ENCODE peak calls at places on chromosomes 6 and 20, in seven cellular contexts. X, F, U, M, I, P and J are unnamed samples.

GRCh38 chr20:4999788-5000187 is 1.5 kb downstream of the SLC23A2 start:
- DNase-seq in X (no peak), F (no peak), U (no peak), M (no peak), I (no peak), P (no peak), J (peak)

GRCh38 chr20:33433465-33433864 is 10.1 kb downstream of the SNTA1 start:
- DNase-seq in X (no peak), F (no peak), U (no peak), M (no peak), I (no peak), P (no peak), J (no peak)

GRCh38 chr6:11412011-11412424 is 125.5 kb upstream of the TMEM170B start:
- DNase-seq in X (no peak), F (no peak), U (no peak), M (no peak), I (no peak), P (no peak), J (no peak)

GRCh38 chr20:63116412-63117106 is 99.4 kb downstream of the YTHDF1 start:
- DNase-seq in X (no peak), F (no peak), U (peak), M (no peak), I (no peak), P (peak), J (no peak)

GRCh38 chr6:105616521-105616920 is 213.6 kb upstream of the PREP start:
- DNase-seq in X (no peak), F (no peak), U (no peak), M (no peak), I (no peak), P (no peak), J (no peak)

GRCh38 chr6:136113736-136114173 is 136.4 kb downstream of the MTFR2 start:
- DNase-seq in X (no peak), F (no peak), U (no peak), M (peak), I (no peak), P (peak), J (peak)

GRCh38 chr6:54617730-54618129 is 228.8 kb upstream of the FAM83B start:
- DNase-seq in X (no peak), F (no peak), U (no peak), M (peak), I (no peak), P (no peak), J (no peak)

GRCh38 chr20:43771791-43772190 is 45.0 kb upstream of the GTSF1L start:
- DNase-seq in X (no peak), F (no peak), U (no peak), M (no peak), I (no peak), P (no peak), J (no peak)

GRCh38 chr6:80608881-80609280 is 502.4 kb downstream of the BCKDHB start:
- DNase-seq in X (no peak), F (no peak), U (no peak), M (no peak), I (no peak), P (no peak), J (no peak)

GRCh38 chr6:46505693-46506512 is 14.7 kb upstream of the RCAN2 start:
- DNase-seq in X (no peak), F (no peak), U (no peak), M (no peak), I (no peak), P (no peak), J (no peak)

GRCh38 chr20:26167499-26167898 is 470.8 kb upstream of the ZNF337 start:
- DNase-seq in X (no peak), F (no peak), U (no peak), M (no peak), I (no peak), P (no peak), J (no peak)

GRCh38 chr20:38338849-38339520 is 7.3 kb upstream of the LBP start:
- DNase-seq in X (peak), F (no peak), U (no peak), M (no peak), I (no peak), P (no peak), J (no peak)

GRCh38 chr20:52809003-52809402 is 163.2 kb upstream of the TSHZ2 start:
- DNase-seq in X (no peak), F (no peak), U (no peak), M (no peak), I (no peak), P (no peak), J (no peak)

GRCh38 chr6:35044145-35044745 is 96.9 kb downstream of the TCP11 start:
- DNase-seq in X (peak), F (no peak), U (no peak), M (no peak), I (no peak), P (no peak), J (peak)

GRCh38 chr6:42786525-42786985 is 4.7 kb downstream of the BICRAL start:
- DNase-seq in X (no peak), F (no peak), U (no peak), M (no peak), I (no peak), P (no peak), J (no peak)

GRCh38 chr20:23116301-23117089 is 30.4 kb upstream of the CD93 start:
- DNase-seq in X (no peak), F (no peak), U (no peak), M (no peak), I (no peak), P (peak), J (peak)

GRCh38 chr6:57102976-57103375 is 13.0 kb downstream of the ZNF451 start:
- DNase-seq in X (no peak), F (no peak), U (no peak), M (no peak), I (no peak), P (no peak), J (no peak)

GRCh38 chr6:91376686-91377085 is 789.8 kb upstream of the MAP3K7 start:
- DNase-seq in X (no peak), F (no peak), U (no peak), M (no peak), I (no peak), P (no peak), J (no peak)

GRCh38 chr6:72321741-72322140 is 300.1 kb upstream of the KCNQ5 start:
- DNase-seq in X (no peak), F (no peak), U (no peak), M (no peak), I (no peak), P (no peak), J (no peak)

GRCh38 chr6:45697605-45698004 is 318.1 kb downstream of the CLIC5 start:
- DNase-seq in X (no peak), F (no peak), U (no peak), M (peak), I (no peak), P (peak), J (no peak)

GRCh38 chr20:3222635-3223600 is 13.6 kb downstream of the ITPA start:
- DNase-seq in X (peak), F (peak), U (no peak), M (no peak), I (peak), P (no peak), J (peak)

GRCh38 chr6:96196633-96197032 is 180.9 kb downstream of the FUT9 start:
- DNase-seq in X (no peak), F (no peak), U (no peak), M (no peak), I (no peak), P (no peak), J (no peak)

GRCh38 chr20:37522258-37523011 is 1.4 kb downstream of the NNAT start:
- DNase-seq in X (no peak), F (no peak), U (no peak), M (no peak), I (no peak), P (no peak), J (peak)

GRCh38 chr6:167528239-167528638 is 203.4 kb downstream of the TTLL2 start:
- DNase-seq in X (no peak), F (no peak), U (no peak), M (no peak), I (no peak), P (no peak), J (no peak)

GRCh38 chr6:38997128-38997761 is 51.3 kb upstream of the GLP1R start:
- DNase-seq in X (no peak), F (peak), U (peak), M (no peak), I (peak), P (no peak), J (peak)

GRCh38 chr6:121482004-121482693 is 46.7 kb downstream of the GJA1 start:
- DNase-seq in X (no peak), F (no peak), U (no peak), M (no peak), I (no peak), P (peak), J (no peak)

GRCh38 chr6:80638222-80639055 is 532.0 kb downstream of the BCKDHB start:
- DNase-seq in X (peak), F (no peak), U (no peak), M (peak), I (no peak), P (peak), J (peak)

GRCh38 chr6:95120984-95121383 is 456.4 kb upstream of the MANEA start:
- DNase-seq in X (no peak), F (no peak), U (no peak), M (no peak), I (no peak), P (no peak), J (no peak)

GRCh38 chr6:129314575-129314974 is 395.4 kb downstream of the ARHGAP18 start:
- DNase-seq in X (no peak), F (no peak), U (no peak), M (no peak), I (no peak), P (no peak), J (no peak)

GRCh38 chr6:125811259-125811658 is 20.5 kb downstream of the NCOA7 start:
- DNase-seq in X (no peak), F (no peak), U (no peak), M (no peak), I (no peak), P (no peak), J (no peak)

GRCh38 chr20:31770243-31770642 is 31.2 kb downstream of the TPX2 start:
- DNase-seq in X (no peak), F (no peak), U (no peak), M (no peak), I (no peak), P (no peak), J (no peak)

GRCh38 chr6:29019629-29020028 is 14.5 kb upstream of the ZNF311 start:
- DNase-seq in X (no peak), F (no peak), U (no peak), M (no peak), I (no peak), P (no peak), J (no peak)

GRCh38 chr20:63501818-63502670 is 3.2 kb upstream of the EEF1A2 start:
- DNase-seq in X (no peak), F (no peak), U (peak), M (no peak), I (no peak), P (no peak), J (peak)

GRCh38 chr6:156727715-156728385 is 49.3 kb upstream of the ARID1B start:
- DNase-seq in X (no peak), F (no peak), U (no peak), M (no peak), I (no peak), P (no peak), J (no peak)